ENCODE peak calls at places on chromosome 3, in eight cellular contexts. I is AG04449, P is breast epithelium, M is cardiac fibroblast, Q is dorsolateral prefrontal cortex, J is heart right ventricle, C is osteoblast, H is heart left ventricle. D is an unnamed sample.

GRCh38 chr3:159685801-159686200 is 302.8 kb upstream of the IL12A start:
- DNase-seq in I (no peak), P (no peak), M (no peak), Q (no peak), J (no peak), C (no peak), H (no peak), D (no peak)

GRCh38 chr3:124063168-124063909 is 71.4 kb upstream of the ROPN1 start:
- DNase-seq in I (peak), P (no peak), M (peak), Q (no peak), J (no peak), C (no peak), H (no peak), D (no peak)

GRCh38 chr3:100155590-100155989 is 41.3 kb upstream of the FILIP1L start:
- DNase-seq in I (no peak), P (no peak), M (no peak), Q (no peak), J (no peak), C (no peak), H (no peak), D (no peak)

GRCh38 chr3:110955301-110955880 is 116.2 kb upstream of the NECTIN3 start:
- DNase-seq in I (no peak), P (no peak), M (peak), Q (no peak), J (no peak), C (no peak), H (no peak), D (peak)

GRCh38 chr3:49998326-49998725 is 58.4 kb downstream of the RBM6 start:
- DNase-seq in I (no peak), P (no peak), M (peak), Q (no peak), J (no peak), C (peak), H (no peak), D (peak)

GRCh38 chr3:27729748-27730611 is 7.9 kb upstream of the EOMES start:
- DNase-seq in I (no peak), P (no peak), M (peak), Q (no peak), J (no peak), C (peak), H (no peak), D (no peak)

GRCh38 chr3:184737641-184738518 is 26.0 kb upstream of the MAGEF1 start:
- DNase-seq in I (no peak), P (peak), M (peak), Q (peak), J (no peak), C (peak), H (no peak), D (peak)

GRCh38 chr3:56914646-56915045 is 112.9 kb upstream of the ARHGEF3 start:
- DNase-seq in I (no peak), P (no peak), M (no peak), Q (no peak), J (no peak), C (no peak), H (no peak), D (no peak)

GRCh38 chr3:156307704-156308103 is 187.3 kb downstream of the KCNAB1 start:
- DNase-seq in I (no peak), P (peak), M (peak), Q (no peak), J (peak), C (peak), H (peak), D (peak)

GRCh38 chr3:125051715-125052581 is 3.8 kb downstream of the HEG1 start:
- DNase-seq in I (peak), P (no peak), M (peak), Q (no peak), J (peak), C (peak), H (peak), D (peak)

GRCh38 chr3:12193485-12194165 is 34.9 kb upstream of the TIMP4 start:
- DNase-seq in I (peak), P (no peak), M (peak), Q (no peak), J (no peak), C (peak), H (no peak), D (peak)

GRCh38 chr3:177345049-177345972 is 148.0 kb upstream of the TBL1XR1 start:
- DNase-seq in I (peak), P (peak), M (peak), Q (peak), J (peak), C (peak), H (peak), D (peak)

GRCh38 chr3:101212740-101213139 is 107.6 kb downstream of the IMPG2 start:
- DNase-seq in I (no peak), P (no peak), M (no peak), Q (no peak), J (no peak), C (no peak), H (no peak), D (no peak)

GRCh38 chr3:38039899-38040261 is 872 bp downstream of the DLEC1 start:
- DNase-seq in I (no peak), P (peak), M (peak), Q (no peak), J (peak), C (peak), H (peak), D (peak)

GRCh38 chr3:21237638-21238037 is 513.4 kb downstream of the ZNF385D start:
- DNase-seq in I (no peak), P (no peak), M (no peak), Q (no peak), J (no peak), C (no peak), H (no peak), D (no peak)

GRCh38 chr3:31695280-31696008 is 162.7 kb downstream of the STT3B start:
- DNase-seq in I (no peak), P (no peak), M (no peak), Q (no peak), J (no peak), C (no peak), H (no peak), D (peak)

GRCh38 chr3:159857840-159858239 is 130.8 kb upstream of the IL12A start:
- DNase-seq in I (no peak), P (no peak), M (no peak), Q (no peak), J (peak), C (no peak), H (no peak), D (no peak)

GRCh38 chr3:24598691-24599090 is 104.0 kb upstream of the THRB start:
- DNase-seq in I (no peak), P (no peak), M (peak), Q (no peak), J (no peak), C (no peak), H (no peak), D (peak)

GRCh38 chr3:196868297-196868661 is 559 bp downstream of the SENP5 start:
- DNase-seq in I (no peak), P (no peak), M (peak), Q (no peak), J (peak), C (peak), H (peak), D (peak)

GRCh38 chr3:17307482-17307881 is 422.7 kb downstream of the PLCL2 start:
- DNase-seq in I (no peak), P (no peak), M (no peak), Q (no peak), J (no peak), C (no peak), H (no peak), D (peak)

DNA sequence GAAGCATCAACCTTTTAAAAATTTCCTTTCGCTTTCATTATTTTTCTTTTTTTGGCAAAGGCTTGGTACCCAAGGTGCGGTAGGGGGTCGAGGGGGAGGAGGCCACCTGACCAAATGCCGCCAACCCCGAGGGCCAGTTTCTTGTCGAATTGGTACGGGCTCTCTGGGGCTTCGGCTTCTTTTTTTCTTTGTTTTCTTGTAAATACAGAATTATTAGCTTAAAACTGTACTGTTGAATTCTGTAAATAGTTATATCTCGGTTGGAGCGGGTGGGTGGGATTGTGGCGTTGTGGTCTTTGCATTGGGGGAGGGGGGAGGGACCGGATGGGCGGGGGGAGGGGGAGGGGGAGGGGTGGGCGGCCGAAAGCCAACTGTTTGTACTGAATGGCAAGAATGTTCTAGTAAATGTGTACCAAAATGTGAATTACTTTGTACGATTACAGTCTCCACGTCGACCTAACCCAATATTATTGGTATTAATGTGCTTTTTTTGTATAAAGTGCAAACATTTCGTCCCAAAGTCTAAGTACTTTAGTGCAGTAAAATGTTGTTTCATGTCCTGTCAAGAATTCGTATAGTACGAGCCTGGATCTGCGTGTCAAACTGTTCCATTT is 4.7 kb downstream of the ZIC1 start:
- DNase-seq in I (no peak), P (no peak), M (no peak), Q (no peak), J (no peak), C (peak), H (no peak), D (no peak)
- H3K4me3 ChIP-seq in I (no peak), P (peak), M (no peak), Q (peak), J (peak), C (peak), H (no peak), D (no peak)

GRCh38 chr3:129015388-129016105 is 14.4 kb downstream of the EFCC1 start:
- DNase-seq in I (no peak), P (no peak), M (peak), Q (no peak), J (peak), C (no peak), H (peak), D (no peak)

GRCh38 chr3:129016725-129017530 is 15.8 kb downstream of the EFCC1 start:
- DNase-seq in I (no peak), P (no peak), M (no peak), Q (no peak), J (peak), C (peak), H (peak), D (no peak)

GRCh38 chr3:129014793-129015345 is 13.8 kb downstream of the EFCC1 start:
- DNase-seq in I (no peak), P (no peak), M (no peak), Q (no peak), J (no peak), C (no peak), H (no peak), D (no peak)

GRCh38 chr3:129017531-129017899 is 16.4 kb downstream of the EFCC1 start:
- DNase-seq in I (no peak), P (no peak), M (no peak), Q (no peak), J (no peak), C (peak), H (no peak), D (no peak)

DNA sequence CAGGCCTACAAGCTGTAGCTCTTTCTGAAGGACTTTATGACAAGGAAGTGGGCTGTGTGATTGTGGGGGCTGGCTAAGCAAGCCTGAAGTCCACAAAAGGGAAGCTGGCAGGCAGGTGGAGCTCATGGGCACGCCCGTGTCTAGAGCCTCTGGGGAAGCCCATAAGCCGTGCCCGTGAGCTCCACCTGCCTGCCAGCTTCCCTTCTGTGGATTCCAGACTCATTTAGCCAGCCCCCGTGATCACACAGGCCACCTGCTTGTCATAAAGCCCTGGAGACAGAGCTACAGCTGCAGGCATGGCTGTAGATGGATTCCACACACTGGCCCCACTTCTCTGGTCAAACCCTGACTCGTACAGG is 15.2 kb downstream of the EFCC1 start:
- DNase-seq in I (no peak), P (no peak), M (no peak), Q (no peak), J (no peak), C (no peak), H (no peak), D (peak)
- TF ChIP-seq CTCF in I (no peak), P (no peak), M (no peak), Q (no peak), J (no peak), C (no peak), H (no peak), D (peak)

GRCh38 chr3:71573181-71573580 is 10.3 kb downstream of the FOXP1 start:
- DNase-seq in I (no peak), P (no peak), M (no peak), Q (no peak), J (no peak), C (no peak), H (no peak), D (no peak)
- H3K4me3 ChIP-seq in I (no peak), P (peak), M (no peak), Q (no peak), J (no peak), C (no peak), H (no peak), D (no peak)

GRCh38 chr3:117355566-117355965 is 646.0 kb downstream of the TUSC7 start:
- DNase-seq in I (no peak), P (no peak), M (peak), Q (no peak), J (no peak), C (no peak), H (no peak), D (peak)
- TF ChIP-seq CTCF in I (peak), P (no peak), M (no peak), Q (peak), J (no peak), C (peak), H (peak), D (peak)

GRCh38 chr3:44896449-44896848 is 22.0 kb downstream of the TGM4 start:
- DNase-seq in I (no peak), P (no peak), M (no peak), Q (no peak), J (no peak), C (no peak), H (no peak), D (no peak)
- H3K4me3 ChIP-seq in I (no peak), P (no peak), M (no peak), Q (no peak), J (no peak), C (no peak), H (no peak), D (no peak)

GRCh38 chr3:8458711-8459110 is 42.9 kb upstream of the LMCD1 start:
- DNase-seq in I (peak), P (no peak), M (peak), Q (no peak), J (no peak), C (peak), H (no peak), D (no peak)
- TF ChIP-seq CTCF in I (no peak), P (no peak), M (no peak), Q (no peak), J (no peak), C (no peak), H (no peak), D (no peak)

GRCh38 chr3:71097557-71097956 is 486.0 kb downstream of the FOXP1 start:
- DNase-seq in I (no peak), P (no peak), M (no peak), Q (no peak), J (no peak), C (no peak), H (no peak), D (no peak)
- H3K4me3 ChIP-seq in I (no peak), P (no peak), M (no peak), Q (no peak), J (no peak), C (no peak), H (no peak), D (no peak)

DNA sequence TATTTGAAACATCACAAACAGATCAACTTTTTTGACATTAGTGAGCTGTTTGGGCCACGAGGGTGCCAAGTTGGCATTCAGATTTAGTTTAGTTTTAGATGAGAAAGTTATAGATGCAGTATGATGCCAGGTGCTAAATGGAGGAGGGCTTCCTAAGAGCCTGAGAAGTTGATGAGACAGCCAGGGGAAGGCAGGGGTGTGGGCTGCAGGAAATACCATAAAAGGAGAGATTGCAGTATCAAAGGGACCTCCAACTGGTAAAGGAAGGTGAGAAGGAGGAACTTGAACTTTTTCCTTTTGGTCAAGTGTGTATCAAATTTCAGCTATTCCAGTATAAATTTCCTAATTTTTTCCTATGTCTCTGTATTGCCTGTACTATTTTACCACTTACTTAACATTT is 2.0 kb upstream of the TNIK start:
- DNase-seq in I (no peak), P (no peak), M (no peak), Q (no peak), J (no peak), C (no peak), H (no peak), D (no peak)
- TF ChIP-seq CTCF in I (no peak), P (no peak), M (no peak), Q (no peak), J (no peak), C (no peak), H (no peak), D (no peak)

GRCh38 chr3:30498587-30498967 is 107.8 kb upstream of the TGFBR2 start:
- DNase-seq in I (no peak), P (no peak), M (no peak), Q (no peak), J (no peak), C (no peak), H (no peak), D (no peak)

GRCh38 chr3:30502742-30503073 is 103.7 kb upstream of the TGFBR2 start:
- DNase-seq in I (no peak), P (no peak), M (no peak), Q (no peak), J (no peak), C (no peak), H (no peak), D (peak)

GRCh38 chr3:30502051-30502741 is 104.2 kb upstream of the TGFBR2 start:
- DNase-seq in I (no peak), P (no peak), M (no peak), Q (no peak), J (no peak), C (no peak), H (no peak), D (peak)

GRCh38 chr3:30501526-30501925 is 104.9 kb upstream of the TGFBR2 start:
- DNase-seq in I (no peak), P (no peak), M (no peak), Q (no peak), J (no peak), C (no peak), H (no peak), D (no peak)

DNA sequence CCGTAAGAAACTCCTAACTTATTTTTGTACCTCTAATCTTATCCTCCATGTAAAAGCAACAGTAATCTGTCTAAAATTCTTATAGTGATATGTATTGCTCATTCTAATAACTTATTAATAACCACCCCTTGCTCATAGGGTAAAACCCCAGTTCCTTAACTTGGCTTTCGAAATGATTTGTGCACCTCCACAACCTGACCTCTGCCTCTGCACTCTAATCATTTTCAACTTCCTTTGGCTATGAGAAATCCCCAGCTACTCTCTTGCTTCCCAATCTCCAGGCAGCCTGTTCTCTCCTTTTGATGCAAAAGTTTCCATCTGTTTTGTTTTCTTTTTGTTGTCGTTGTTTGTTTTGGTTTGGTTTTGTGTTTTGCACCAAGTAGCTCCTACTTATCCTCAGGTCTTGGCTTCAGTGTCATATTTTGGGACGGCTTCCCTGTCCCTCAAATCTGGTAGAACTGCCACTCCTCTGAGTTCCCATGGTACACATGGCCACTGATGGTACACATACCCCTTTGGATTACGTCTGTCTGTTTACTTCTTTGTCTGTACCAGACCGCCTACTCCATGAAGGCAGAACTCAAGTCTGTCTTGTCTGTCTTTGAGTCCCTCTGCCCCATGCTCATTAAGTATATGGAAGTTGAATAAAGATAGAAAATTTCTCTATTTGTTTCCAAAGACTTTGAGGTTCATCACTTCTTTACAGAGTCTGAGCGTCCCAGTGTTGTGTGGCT is 105.6 kb upstream of the TGFBR2 start:
- DNase-seq in I (no peak), P (no peak), M (no peak), Q (no peak), J (no peak), C (no peak), H (no peak), D (no peak)
- H3K4me3 ChIP-seq in I (no peak), P (no peak), M (no peak), Q (no peak), J (no peak), C (no peak), H (no peak), D (no peak)

GRCh38 chr3:169365993-169366915 is 297.3 kb downstream of the MECOM start:
- DNase-seq in I (no peak), P (no peak), M (no peak), Q (no peak), J (no peak), C (no peak), H (no peak), D (peak)

GRCh38 chr3:169362261-169362660 is 301.3 kb downstream of the MECOM start:
- DNase-seq in I (no peak), P (no peak), M (peak), Q (no peak), J (no peak), C (no peak), H (no peak), D (peak)

GRCh38 chr3:169363318-169363717 is 300.2 kb downstream of the MECOM start:
- DNase-seq in I (no peak), P (no peak), M (no peak), Q (no peak), J (no peak), C (no peak), H (no peak), D (no peak)

GRCh38 chr3:169367016-169367415 is 296.5 kb downstream of the MECOM start:
- DNase-seq in I (no peak), P (no peak), M (no peak), Q (no peak), J (no peak), C (no peak), H (no peak), D (no peak)

DNA sequence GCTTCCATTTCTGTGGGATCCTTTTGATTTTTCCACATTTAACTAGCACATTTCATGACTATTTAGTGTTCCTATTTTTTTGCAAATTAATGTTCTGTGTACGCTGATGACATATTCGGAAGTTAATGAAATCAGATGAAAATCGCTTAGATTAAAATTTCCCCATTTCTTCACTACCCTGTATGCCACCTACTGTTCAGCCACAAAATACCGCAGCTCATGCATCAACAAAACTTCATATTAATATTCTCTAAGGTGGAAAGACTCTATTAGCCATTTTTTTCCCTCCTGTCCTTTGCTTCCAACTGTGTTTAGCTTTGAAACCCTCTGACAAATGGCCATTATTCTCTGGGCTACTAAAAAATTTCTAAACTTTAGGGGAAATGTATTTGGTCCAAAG is 300.6 kb downstream of the MECOM start:
- DNase-seq in I (no peak), P (no peak), M (no peak), Q (no peak), J (no peak), C (no peak), H (no peak), D (no peak)
- TF ChIP-seq CTCF in I (no peak), P (no peak), M (peak), Q (no peak), J (no peak), C (peak), H (no peak), D (peak)